ENCODE peak calls at places on chromosomes 13 and 19, in five cellular contexts. Z, K, Y, Q and F are unnamed samples.

GRCh38 chr13:32320528-32320927 is 5.2 kb downstream of the BRCA2 start:
- DNase-seq in Z (no peak), K (no peak), Y (no peak), Q (no peak), F (no peak)

GRCh38 chr19:48461982-48462655 is 6.7 kb downstream of the KCNJ14 start:
- DNase-seq in Z (no peak), K (no peak), Y (no peak), Q (no peak), F (no peak)

GRCh38 chr19:18659281-18660050 is 22.6 kb downstream of the KLHL26 start:
- DNase-seq in Z (no peak), K (peak), Y (no peak), Q (no peak), F (peak)

GRCh38 chr19:10769533-10770491 is 51.9 kb downstream of the DNM2 start:
- DNase-seq in Z (no peak), K (peak), Y (no peak), Q (peak), F (peak)

GRCh38 chr13:112105244-112105681 is 38.3 kb downstream of the SOX1 start:
- DNase-seq in Z (no peak), K (no peak), Y (no peak), Q (no peak), F (no peak)

GRCh38 chr19:40502647-40503046 is 35.8 kb downstream of the SPTBN4 start:
- DNase-seq in Z (no peak), K (no peak), Y (no peak), Q (peak), F (no peak)

GRCh38 chr19:48398329-48399235 is 5.1 kb downstream of the GRIN2D start:
- DNase-seq in Z (peak), K (no peak), Y (peak), Q (peak), F (no peak)

GRCh38 chr13:24670927-24671326 is 9.3 kb upstream of the ATP12A start:
- DNase-seq in Z (peak), K (no peak), Y (no peak), Q (peak), F (no peak)

GRCh38 chr19:4870025-4870700 is 2.7 kb upstream of the PLIN3 start:
- DNase-seq in Z (peak), K (no peak), Y (no peak), Q (peak), F (no peak)

GRCh38 chr19:41936416-41936850 is 8.2 kb upstream of the ERFL start:
- DNase-seq in Z (peak), K (no peak), Y (no peak), Q (no peak), F (no peak)

GRCh38 chr13:92390217-92390616 is 836.4 kb upstream of the GPC6 start:
- DNase-seq in Z (no peak), K (no peak), Y (no peak), Q (no peak), F (no peak)

GRCh38 chr13:33862006-33862405 is 44.1 kb downstream of the RFC3 start:
- DNase-seq in Z (no peak), K (no peak), Y (no peak), Q (no peak), F (no peak)